ENCODE peak calls at places on chromosomes 1 and 21, in seven cellular contexts. S, J, N, Q, M, A and L are unnamed samples.

GRCh38 chr1:208520700-208521099 is 276.5 kb upstream of the PLXNA2 start:
- DNase-seq in S (no peak), J (no peak), N (no peak), Q (no peak), M (no peak), A (no peak), L (no peak)

GRCh38 chr21:45110873-45111624 is 36.7 kb downstream of the ADARB1 start:
- DNase-seq in S (no peak), J (no peak), N (no peak), Q (no peak), M (no peak), A (no peak), L (no peak)

GRCh38 chr1:12482999-12483398 is 135.0 kb downstream of the DHRS3 start:
- DNase-seq in S (peak; percentile 45), J (no peak), N (no peak), Q (no peak), M (no peak), A (no peak), L (no peak)

GRCh38 chr1:38455829-38456563 is 403.6 kb downstream of the RRAGC start:
- DNase-seq in S (no peak), J (no peak), N (no peak), Q (no peak), M (no peak), A (no peak), L (no peak)

GRCh38 chr1:1197551-1198422 is 8.6 kb downstream of the TNFRSF18 start:
- DNase-seq in S (no peak), J (no peak), N (no peak), Q (no peak), M (no peak), A (no peak), L (peak; percentile 51)

GRCh38 chr1:53943490-53944043 is 1.9 kb downstream of the IFT25 start:
- DNase-seq in S (no peak), J (no peak), N (no peak), Q (no peak), M (no peak), A (no peak), L (no peak)

GRCh38 chr1:223500560-223501425 is 107.6 kb downstream of the CCDC185 start:
- DNase-seq in S (peak; percentile 83), J (peak; percentile 64), N (no peak), Q (peak; percentile 100), M (peak; percentile 70), A (peak; percentile 78), L (no peak)

GRCh38 chr21:45306832-45307571 is 19.3 kb upstream of the POFUT2 start:
- DNase-seq in S (peak; percentile 71), J (no peak), N (no peak), Q (no peak), M (peak; percentile 87), A (peak; percentile 69), L (peak; percentile 58)

GRCh38 chr1:157119448-157119847 is 18.7 kb downstream of the ETV3 start:
- DNase-seq in S (no peak), J (no peak), N (no peak), Q (no peak), M (no peak), A (no peak), L (no peak)

GRCh38 chr1:172167801-172168596 is 252.5 kb upstream of the C1orf105 start:
- DNase-seq in S (peak; percentile 98), J (no peak), N (peak; percentile 18), Q (peak; percentile 17), M (no peak), A (no peak), L (no peak)

GRCh38 chr1:35047188-35047858 is 15.6 kb upstream of the ZMYM6 start:
- DNase-seq in S (peak; percentile 96), J (no peak), N (no peak), Q (peak; percentile 81), M (no peak), A (no peak), L (no peak)

GRCh38 chr1:206909167-206909882 is 12.1 kb downstream of the IL24 start:
- DNase-seq in S (no peak), J (peak; percentile 80), N (peak; percentile 66), Q (peak; percentile 72), M (peak; percentile 95), A (peak; percentile 78), L (peak; percentile 86)

GRCh38 chr1:36136535-36136934 is 11.5 kb upstream of the COL8A2 start:
- DNase-seq in S (peak; percentile 94), J (no peak), N (no peak), Q (peak; percentile 85), M (no peak), A (no peak), L (no peak)

GRCh38 chr1:220803401-220804201 is 16.9 kb downstream of the MTARC1 start:
- DNase-seq in S (peak; percentile 51), J (peak; percentile 44), N (peak; percentile 60), Q (peak; percentile 40), M (no peak), A (no peak), L (no peak)

GRCh38 chr1:67677925-67678324 is 7.1 kb upstream of the GADD45A start:
- DNase-seq in S (peak; percentile 68), J (no peak), N (no peak), Q (no peak), M (no peak), A (no peak), L (no peak)

GRCh38 chr1:36217667-36218066 is 6.6 kb upstream of the THRAP3 start:
- DNase-seq in S (peak; percentile 63), J (no peak), N (no peak), Q (peak; percentile 43), M (no peak), A (no peak), L (no peak)

GRCh38 chr1:228548788-228549187 is 61.6 kb downstream of the RNF187 start:
- DNase-seq in S (no peak), J (no peak), N (no peak), Q (no peak), M (peak; percentile 10), A (no peak), L (no peak)

GRCh38 chr1:200707116-200707515 is 31.6 kb upstream of the CAMSAP2 start:
- DNase-seq in S (no peak), J (no peak), N (no peak), Q (no peak), M (no peak), A (no peak), L (no peak)

GRCh38 chr1:67053535-67053784 is 488 bp downstream of the SLC35D1 start:
- DNase-seq in S (no peak), J (peak; percentile 87), N (peak; percentile 63), Q (no peak), M (peak; percentile 80), A (no peak), L (peak; percentile 81)

GRCh38 chr1:165383067-165383466 is 26.6 kb upstream of the LMX1A start:
- DNase-seq in S (peak; percentile 98), J (no peak), N (no peak), Q (no peak), M (no peak), A (no peak), L (no peak)

DNA sequence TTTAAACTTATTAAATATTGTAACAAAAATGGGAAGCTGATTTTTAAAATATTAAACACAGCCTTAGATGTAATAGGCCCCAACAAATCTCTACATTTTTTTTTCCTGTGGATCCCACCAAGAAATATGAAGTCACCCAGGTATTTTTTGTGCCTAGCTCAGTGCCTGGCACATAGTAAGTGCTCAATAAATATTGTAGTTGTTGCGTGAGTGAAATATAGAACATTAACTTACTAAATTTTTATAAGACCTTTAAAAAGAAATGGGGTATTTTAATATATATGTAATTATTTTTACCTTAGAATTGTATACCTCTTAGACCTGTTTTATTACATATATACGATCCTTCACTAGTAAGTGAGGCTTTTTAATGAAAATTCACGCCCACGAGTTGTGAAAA is 569 bp upstream of the DNAH14 start:
- DNase-seq in S (no peak), J (no peak), N (no peak), Q (no peak), M (no peak), A (no peak), L (no peak)
- H3K4me3 ChIP-seq in S (peak overlapping the region; percentile 69), J (peak overlapping the region; percentile 65), N (no peak overlapping the region), Q (peak overlapping the region; percentile 70), M (peak overlapping the region; percentile 57), A (peak overlapping the region; percentile 46), L (peak overlapping the region; percentile 52)

DNA sequence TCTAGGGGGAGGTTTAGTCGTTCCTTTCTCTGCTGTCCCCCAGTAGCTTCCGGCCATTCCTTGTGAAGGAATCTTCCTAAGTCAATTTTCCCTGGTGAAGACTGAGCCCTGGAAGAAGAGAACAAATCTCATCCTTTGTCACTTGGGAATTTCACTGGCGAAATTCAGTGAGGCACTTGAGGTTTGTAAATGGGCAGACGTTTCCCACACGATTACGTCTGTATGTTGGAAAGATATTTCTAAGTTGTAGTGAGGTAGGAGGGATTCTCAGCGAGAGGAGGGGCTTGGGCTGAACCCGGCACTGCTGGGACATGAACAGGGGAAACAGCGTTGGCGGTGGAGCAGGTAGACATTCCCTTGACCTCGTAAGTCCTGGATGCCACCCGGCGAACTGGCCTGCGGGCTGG is 47.2 kb downstream of the GALNT2 start:
- DNase-seq in S (no peak), J (no peak), N (no peak), Q (no peak), M (no peak), A (no peak), L (peak; percentile 49)
- H3K4me3 ChIP-seq in S (no peak overlapping the region), J (no peak overlapping the region), N (no peak overlapping the region), Q (no peak overlapping the region), M (no peak overlapping the region), A (no peak overlapping the region), L (no peak overlapping the region)

DNA sequence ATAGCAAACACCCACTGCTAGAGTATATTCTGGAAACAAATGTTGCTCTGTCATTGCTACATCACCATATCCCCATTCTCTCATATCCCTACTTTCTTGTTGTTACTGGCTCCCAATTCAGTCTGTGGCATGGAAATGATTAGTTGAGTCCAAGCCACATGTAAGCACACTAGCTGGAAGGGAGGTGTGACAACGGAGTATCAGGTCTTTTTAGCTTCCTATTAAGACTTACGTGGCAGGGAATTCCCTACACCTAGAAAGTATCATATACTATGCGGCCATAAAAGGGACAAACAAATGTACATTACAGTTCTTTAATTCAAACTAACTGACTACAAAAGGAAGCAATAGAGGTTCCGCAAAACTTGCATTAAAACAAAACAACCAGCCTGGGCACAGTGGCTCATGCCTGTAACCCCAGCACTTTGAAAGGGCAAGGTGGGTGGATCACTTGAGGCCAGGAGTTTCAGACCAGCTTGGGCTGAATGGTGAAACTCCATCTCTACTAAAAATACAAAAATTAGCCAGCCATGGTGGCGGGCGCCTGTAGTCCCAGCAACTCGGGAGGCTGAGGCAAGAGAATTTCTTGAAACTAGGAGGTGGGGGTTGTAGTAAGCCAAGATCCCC is 48.6 kb downstream of the INTS7 start:
- DNase-seq in S (peak; percentile 7), J (no peak), N (no peak), Q (no peak), M (no peak), A (no peak), L (no peak)
- H3K4me3 ChIP-seq in S (no peak overlapping the region), J (no peak overlapping the region), N (no peak overlapping the region), Q (no peak overlapping the region), M (no peak overlapping the region), A (no peak overlapping the region), L (no peak overlapping the region)

DNA sequence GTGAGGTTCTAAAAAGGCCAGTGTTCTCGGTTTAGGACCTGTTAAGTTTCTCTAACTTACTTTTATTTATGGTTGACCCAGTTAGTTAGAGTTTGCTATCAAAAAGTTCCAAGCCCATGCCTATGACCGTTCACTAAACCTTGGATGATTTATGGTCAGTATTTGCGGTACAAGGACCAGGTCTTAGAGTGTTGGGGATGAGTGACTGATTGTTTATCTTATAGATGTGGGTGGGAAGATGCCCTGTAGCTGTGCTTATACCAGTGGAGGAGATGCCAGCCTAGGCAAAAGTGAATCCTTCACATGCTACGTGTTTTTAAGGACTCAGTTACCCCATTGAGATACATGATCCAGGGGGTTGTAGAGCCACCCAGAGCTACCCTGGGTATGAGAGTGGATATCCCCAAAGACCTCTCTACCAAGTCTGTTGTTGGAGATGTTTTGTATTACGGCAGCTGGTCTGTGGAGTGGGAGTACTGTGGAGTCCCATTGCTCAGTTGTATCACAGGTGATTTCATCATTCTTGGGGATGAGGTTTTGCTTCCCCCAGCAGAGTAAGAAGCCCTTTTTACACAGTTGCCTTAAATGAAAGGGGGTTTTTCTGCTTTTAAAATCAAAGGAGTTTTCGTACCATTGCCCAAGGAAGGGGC is 2.1 kb downstream of the SLC22A15 start:
- DNase-seq in S (peak; percentile 3), J (no peak), N (no peak), Q (no peak), M (no peak), A (no peak), L (no peak)
- H3K4me3 ChIP-seq in S (peak overlapping the region; percentile 69), J (no peak overlapping the region), N (peak overlapping the region; percentile 47), Q (peak overlapping the region; percentile 81), M (peak overlapping the region; percentile 62), A (no peak overlapping the region), L (no peak overlapping the region)